ENCODE peak calls at places on chromosomes 16 and 17, in five cellular contexts. L is mammary epithelial cell, P is OCI-LY7, V is mesenchymal stem cell, W is GM23248. I is an unnamed sample.

GRCh38 chr16:68400083-68400923 is 48.0 kb downstream of the SMPD3 start:
- DNase-seq in L (no peak), P (no peak), V (no peak), W (no peak), I (peak)

GRCh38 chr16:17382514-17382913 is 88.2 kb downstream of the XYLT1 start:
- DNase-seq in L (no peak), P (no peak), V (no peak), W (no peak), I (no peak)

GRCh38 chr17:74454197-74455024 is 12.0 kb upstream of the CD300A start:
- DNase-seq in L (peak), P (peak), V (peak), W (peak), I (no peak)

GRCh38 chr16:424033-424622 is 1.3 kb upstream of the RAB11FIP3 start:
- DNase-seq in L (peak), P (no peak), V (peak), W (peak), I (no peak)

GRCh38 chr17:69572747-69573146 is 158.2 kb downstream of the MAP2K6 start:
- DNase-seq in L (no peak), P (no peak), V (no peak), W (no peak), I (no peak)

GRCh38 chr16:2838928-2839327 is 8.8 kb downstream of the ZG16B start:
- DNase-seq in L (peak), P (peak), V (peak), W (peak), I (peak)

GRCh38 chr16:69093974-69094373 is 11.5 kb upstream of the HAS3 start:
- DNase-seq in L (no peak), P (no peak), V (no peak), W (no peak), I (no peak)

GRCh38 chr16:8886593-8887437 is 4.7 kb downstream of the LITAFD start:
- DNase-seq in L (no peak), P (no peak), V (no peak), W (no peak), I (no peak)

GRCh38 chr16:22843122-22843521 is 29.2 kb downstream of the HS3ST2 start:
- DNase-seq in L (no peak), P (no peak), V (no peak), W (no peak), I (no peak)

GRCh38 chr17:8285270-8286181 is 2.9 kb upstream of the RANGRF start:
- DNase-seq in L (no peak), P (peak), V (no peak), W (no peak), I (no peak)

GRCh38 chr17:15273141-15273793 is 8.1 kb upstream of the PMP22 start:
- DNase-seq in L (no peak), P (no peak), V (peak), W (peak), I (no peak)

GRCh38 chr17:15279011-15279477 is 13.9 kb upstream of the PMP22 start:
- DNase-seq in L (peak), P (no peak), V (peak), W (peak), I (no peak)

GRCh38 chr17:15281909-15282308 is 16.8 kb upstream of the PMP22 start:
- DNase-seq in L (no peak), P (no peak), V (no peak), W (peak), I (no peak)

GRCh38 chr17:15274017-15274416 is 8.9 kb upstream of the PMP22 start:
- DNase-seq in L (no peak), P (no peak), V (no peak), W (no peak), I (no peak)

DNA sequence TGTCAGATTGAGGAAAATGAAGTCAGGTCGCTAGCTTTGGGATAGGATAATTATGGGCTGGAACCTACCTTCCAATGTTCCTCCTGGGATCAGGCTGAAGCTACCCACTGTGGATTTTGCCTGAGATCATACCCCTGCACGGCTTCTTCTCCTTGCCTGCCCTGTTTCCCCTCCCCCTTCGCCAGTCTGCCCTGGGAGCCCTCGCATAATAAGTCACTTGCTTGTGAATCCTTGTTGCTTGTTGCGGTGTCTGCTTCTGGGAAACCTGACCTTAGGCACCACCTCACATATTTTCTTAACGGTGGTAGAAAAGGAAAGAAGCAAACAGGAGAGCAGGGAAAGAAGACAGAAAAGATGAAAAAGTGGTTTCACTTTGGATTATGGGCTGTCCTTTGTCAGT is 13.3 kb upstream of the PMP22 start:
- DNase-seq in L (no peak), P (no peak), V (peak), W (no peak), I (no peak)
- H2AFZ ChIP-seq in L (peak), P (no peak), V (peak), W (peak), I (no peak)

GRCh38 chr16:49278944-49279725 is 2.5 kb downstream of the CBLN1 start:
- DNase-seq in L (no peak), P (no peak), V (no peak), W (no peak), I (no peak)

GRCh38 chr16:49281481-49281842 is at the start of gene CBLN1:
- DNase-seq in L (no peak), P (no peak), V (no peak), W (no peak), I (no peak)

GRCh38 chr16:49278567-49278827 is 3.1 kb downstream of the CBLN1 start:
- DNase-seq in L (no peak), P (no peak), V (no peak), W (no peak), I (no peak)

GRCh38 chr16:49280861-49281331 is 742 bp downstream of the CBLN1 start:
- DNase-seq in L (no peak), P (no peak), V (no peak), W (no peak), I (no peak)

DNA sequence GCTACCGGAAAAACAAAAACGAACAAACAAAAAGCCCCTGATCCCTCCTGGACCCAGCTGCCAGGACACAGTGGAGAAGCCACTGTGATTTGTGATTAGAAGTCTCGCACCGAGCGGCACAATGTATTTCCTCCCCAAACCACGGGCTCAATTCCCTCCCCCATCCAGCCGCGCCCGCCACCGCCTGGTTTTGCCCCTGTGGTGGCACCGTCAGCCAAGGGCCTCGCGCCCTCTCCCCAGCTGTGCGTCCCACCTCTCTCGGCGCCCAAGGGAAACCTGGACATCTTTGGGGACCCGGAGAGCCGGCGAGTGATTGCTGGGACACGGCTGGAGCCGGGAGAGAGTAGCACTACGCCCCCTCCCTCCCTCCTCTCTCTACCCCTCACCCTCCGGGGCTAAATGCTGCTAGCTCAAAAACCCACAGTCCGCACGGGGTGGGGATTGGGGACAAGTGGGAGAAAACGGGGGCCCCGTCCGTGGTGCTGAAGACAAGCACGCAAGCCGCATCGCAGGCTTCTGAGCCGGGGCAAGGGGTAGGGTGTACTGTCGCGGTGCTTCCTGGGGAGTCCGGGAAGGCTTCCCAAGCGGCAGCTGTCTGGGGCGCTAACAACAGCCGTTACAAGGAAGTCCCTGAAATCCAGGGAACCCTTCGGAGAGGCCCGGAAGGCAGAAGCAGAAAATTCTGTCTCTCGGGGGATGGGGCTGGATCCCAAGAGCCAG is 1.5 kb downstream of the CBLN1 start:
- DNase-seq in L (no peak), P (no peak), V (no peak), W (peak), I (peak)
- H3K4me3 ChIP-seq in L (no peak), P (no peak), V (no peak), W (no peak), I (no peak)

GRCh38 chr16:53097190-53097589 is 42.4 kb downstream of the CHD9 start:
- DNase-seq in L (no peak), P (no peak), V (no peak), W (no peak), I (no peak)

GRCh38 chr16:53100131-53100748 is 45.4 kb downstream of the CHD9 start:
- DNase-seq in L (no peak), P (peak), V (no peak), W (no peak), I (no peak)

GRCh38 chr16:53100889-53101288 is 46.1 kb downstream of the CHD9 start:
- DNase-seq in L (no peak), P (no peak), V (no peak), W (no peak), I (no peak)

GRCh38 chr16:53098526-53099317 is 43.9 kb downstream of the CHD9 start:
- DNase-seq in L (peak), P (peak), V (peak), W (peak), I (peak)

DNA sequence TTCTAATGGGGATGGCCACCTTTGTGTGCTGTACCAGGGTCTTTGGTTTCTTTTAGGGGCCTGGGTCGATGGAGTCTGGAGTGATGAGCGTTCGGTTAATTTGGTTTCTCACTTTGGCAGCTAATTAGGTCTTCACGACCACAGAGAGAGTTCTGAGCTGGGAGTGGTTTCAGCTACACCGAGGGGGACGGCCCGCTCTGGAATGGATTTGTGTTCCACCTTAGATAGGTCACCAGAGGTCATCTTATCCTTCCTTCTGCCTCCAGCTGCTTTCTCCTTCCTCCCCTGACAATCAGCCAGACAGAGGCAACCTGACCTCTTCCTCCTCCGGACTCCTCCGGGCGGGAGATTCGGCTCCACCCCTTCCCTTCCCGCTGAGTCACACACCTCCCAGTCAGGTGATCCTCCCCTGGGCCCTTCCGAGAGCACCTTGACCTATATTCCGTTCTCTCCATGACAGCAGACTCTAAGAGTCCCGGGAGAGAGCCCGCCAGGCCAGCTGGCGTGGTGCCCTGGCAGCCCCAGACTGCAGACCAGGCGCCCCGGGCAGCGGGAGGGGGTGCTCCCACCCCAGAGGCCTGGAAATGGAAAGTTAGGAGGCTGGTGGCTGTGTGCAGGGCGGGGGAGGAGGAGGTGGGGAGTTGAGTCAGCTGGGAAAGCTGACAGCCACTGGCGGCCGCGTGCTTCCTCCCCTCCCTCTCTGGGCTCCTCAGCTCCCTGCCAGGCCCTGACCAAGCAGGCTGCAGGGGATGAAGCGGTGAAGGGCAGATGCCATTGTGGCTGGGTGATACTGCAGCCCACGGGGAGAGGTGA is 44.7 kb downstream of the CHD9 start:
- DNase-seq in L (peak), P (peak), V (peak), W (peak), I (peak)
- H2AFZ ChIP-seq in L (peak), P (peak), V (no peak), W (peak), I (peak)

DNA sequence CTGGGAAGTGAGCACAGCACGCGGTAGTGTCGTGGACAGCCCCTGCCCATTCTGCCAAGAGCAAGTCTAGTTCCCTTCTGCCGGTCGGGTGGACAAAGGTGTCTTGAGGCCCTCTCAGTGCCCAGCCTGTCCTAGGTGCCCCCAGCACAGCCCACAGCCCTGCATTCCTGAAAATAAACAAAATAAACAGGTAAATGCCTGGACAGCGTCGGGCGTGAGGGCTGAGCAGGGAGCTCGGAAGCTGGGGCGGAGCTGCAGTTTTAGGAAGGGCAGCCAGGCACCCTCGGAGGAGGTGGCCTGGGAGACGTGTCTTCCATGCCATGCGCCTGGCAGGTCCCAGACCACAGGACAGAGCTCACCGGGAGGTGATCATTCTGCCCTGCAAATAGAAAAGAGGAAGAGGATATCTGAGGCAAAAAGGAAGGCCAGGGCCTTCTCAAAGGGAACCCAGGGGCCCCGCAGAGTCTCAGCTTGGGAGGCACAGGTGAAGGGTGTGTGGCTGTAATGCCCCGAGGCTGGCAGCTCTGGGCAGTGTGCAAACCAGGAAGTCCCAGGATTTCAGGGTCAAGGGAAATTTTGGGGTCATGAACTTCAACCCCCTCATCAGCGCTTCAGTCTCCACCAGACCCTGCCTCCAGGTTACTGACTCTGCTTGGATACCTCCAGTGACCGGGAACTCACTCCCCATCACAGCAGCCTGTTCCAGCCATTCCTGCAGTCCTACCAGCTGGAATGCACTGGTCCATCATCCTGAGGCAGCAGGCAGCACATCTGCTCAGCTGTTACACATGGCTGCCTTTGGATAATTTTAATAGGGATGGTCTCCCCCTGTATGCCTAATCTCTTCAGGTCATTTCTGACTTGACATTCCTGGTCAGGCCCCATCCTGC is 1.7 kb downstream of the ZNF469 start:
- DNase-seq in L (no peak), P (no peak), V (no peak), W (no peak), I (no peak)
- H3K4me3 ChIP-seq in L (no peak), P (no peak), V (peak), W (peak), I (no peak)

GRCh38 chr16:89931964-89932363 is 8.8 kb downstream of the TUBB3 start:
- DNase-seq in L (no peak), P (no peak), V (no peak), W (no peak), I (no peak)

GRCh38 chr16:89936034-89936433 is 12.5 kb upstream of the DEF8 start:
- DNase-seq in L (no peak), P (no peak), V (no peak), W (no peak), I (no peak)

GRCh38 chr16:89934611-89935553 is 11.7 kb downstream of the TUBB3 start:
- DNase-seq in L (no peak), P (no peak), V (no peak), W (no peak), I (no peak)

GRCh38 chr16:89936508-89936907 is 12.0 kb upstream of the DEF8 start:
- DNase-seq in L (no peak), P (no peak), V (no peak), W (no peak), I (no peak)

GRCh38 chr16:89931305-89931896 is 8.3 kb downstream of the TUBB3 start:
- DNase-seq in L (no peak), P (no peak), V (no peak), W (no peak), I (no peak)
- H2AFZ ChIP-seq in L (no peak), P (no peak), V (no peak), W (no peak), I (no peak)

I was measured in DND-41.